ENCODE peak calls at places on chromosome 4, in four cellular contexts. A is CD8-positive, alpha-beta T cell; G is tibial artery; B is fibroblast of villous mesenchyme. O is an unnamed sample.

GRCh38 chr4:69092190-69092589 is 4.1 kb upstream of the UGT2B7 start:
- DNase-seq in A (no peak), G (no peak), B (peak; percentile 65), O (peak; percentile 52)

GRCh38 chr4:41281038-41281634 is 24.4 kb downstream of the UCHL1 start:
- DNase-seq in A (no peak), G (peak; percentile 30), B (peak; percentile 81), O (peak; percentile 69)

GRCh38 chr4:6199344-6199921 is 916 bp downstream of the JAKMIP1 start:
- DNase-seq in A (no peak), G (peak; percentile 6), B (no peak), O (no peak)

GRCh38 chr4:113141901-113142346 is 92.5 kb downstream of the ANK2 start:
- DNase-seq in A (no peak), G (no peak), B (peak; percentile 30), O (peak; percentile 73)

GRCh38 chr4:86218721-86219481 is 141.0 kb downstream of the MAPK10 start:
- DNase-seq in A (no peak), G (no peak), B (peak; percentile 62), O (peak; percentile 23)

GRCh38 chr4:8538703-8539567 is 41.3 kb upstream of the GPR78 start:
- DNase-seq in A (no peak), G (no peak), B (no peak), O (peak; percentile 56)

GRCh38 chr4:79528241-79528706 is 120.2 kb upstream of the GK2 start:
- DNase-seq in A (no peak), G (no peak), B (peak; percentile 2), O (no peak)

GRCh38 chr4:173656898-173657297 is 126.9 kb upstream of the HAND2 start:
- DNase-seq in A (no peak), G (no peak), B (no peak), O (no peak)

GRCh38 chr4:164761746-164762275 is 7.9 kb downstream of the SMIM31 start:
- DNase-seq in A (no peak), G (no peak), B (no peak), O (no peak)

GRCh38 chr4:128847074-128847724 is 37.7 kb downstream of the JADE1 start:
- DNase-seq in A (no peak), G (no peak), B (no peak), O (no peak)

GRCh38 chr4:169270156-169270809 is 473 bp downstream of the SH3RF1 start:
- DNase-seq in A (no peak), G (peak; percentile 53), B (peak; percentile 50), O (no peak)

GRCh38 chr4:26171953-26172352 is 148.9 kb upstream of the RBPJ start:
- DNase-seq in A (no peak), G (no peak), B (peak; percentile 93), O (peak; percentile 50)

GRCh38 chr4:66187175-66187720 is 517.0 kb upstream of the EPHA5 start:
- DNase-seq in A (no peak), G (no peak), B (no peak), O (no peak)

GRCh38 chr4:10117424-10118354 is 1.1 kb upstream of the WDR1 start:
- DNase-seq in A (peak; percentile 54), G (no peak), B (peak; percentile 45), O (no peak)

GRCh38 chr4:120004054-120004453 is 62.6 kb downstream of the MAD2L1 start:
- DNase-seq in A (no peak), G (no peak), B (no peak), O (no peak)

GRCh38 chr4:93409035-93409434 is 419.5 kb upstream of the ATOH1 start:
- DNase-seq in A (no peak), G (no peak), B (no peak), O (no peak)

GRCh38 chr4:100852326-100852725 is 334.5 kb upstream of the EMCN start:
- DNase-seq in A (no peak), G (no peak), B (no peak), O (no peak)

GRCh38 chr4:78937837-78938236 is 1.4 kb downstream of the PAQR3 start:
- DNase-seq in A (no peak), G (no peak), B (no peak), O (no peak)

GRCh38 chr4:25160714-25161598 is 707 bp upstream of the SEPSECS start:
- DNase-seq in A (no peak), G (peak; percentile 27), B (peak; percentile 21), O (no peak)

GRCh38 chr4:147760176-147760575 is 28.3 kb downstream of the ARHGAP10 start:
- DNase-seq in A (no peak), G (no peak), B (no peak), O (no peak)

GRCh38 chr4:102477657-102478056 is 23.5 kb upstream of the NFKB1 start:
- DNase-seq in A (no peak), G (no peak), B (peak; percentile 60), O (no peak)

GRCh38 chr4:100421356-100421978 is 96.4 kb downstream of the EMCN start:
- DNase-seq in A (no peak), G (no peak), B (peak; percentile 26), O (peak; percentile 10)

GRCh38 chr4:140595065-140595464 is 26.3 kb upstream of the UCP1 start:
- DNase-seq in A (no peak), G (no peak), B (peak; percentile 18), O (no peak)

GRCh38 chr4:188976644-188977115 is 837.4 kb downstream of the TRIML1 start:
- DNase-seq in A (no peak), G (no peak), B (peak; percentile 80), O (peak; percentile 28)

GRCh38 chr4:186953601-186954260 is 230.1 kb upstream of the FAT1 start:
- DNase-seq in A (no peak), G (peak; percentile 49), B (no peak), O (no peak)

GRCh38 chr4:140135529-140136021 is 18.4 kb downstream of the MAML3 start:
- DNase-seq in A (no peak), G (no peak), B (peak; percentile 71), O (no peak)

GRCh38 chr4:40842318-40842717 is 92.6 kb downstream of the NSUN7 start:
- DNase-seq in A (no peak), G (no peak), B (no peak), O (no peak)

GRCh38 chr4:118823471-118823870 is 12.5 kb downstream of the SEC24D start:
- DNase-seq in A (no peak), G (no peak), B (no peak), O (no peak)

GRCh38 chr4:106245176-106245575 is 70.8 kb downstream of the TBCK start:
- DNase-seq in A (no peak), G (no peak), B (no peak), O (no peak)

GRCh38 chr4:184804621-184805020 is 21.1 kb downstream of the ACSL1 start:
- DNase-seq in A (no peak), G (no peak), B (no peak), O (no peak)

GRCh38 chr4:163607292-163607691 is 112.8 kb downstream of the TMA16 start:
- DNase-seq in A (no peak), G (no peak), B (no peak), O (no peak)

GRCh38 chr4:9904976-9905587 is 116.2 kb downstream of the SLC2A9 start:
- DNase-seq in A (no peak), G (no peak), B (no peak), O (no peak)

GRCh38 chr4:15753786-15754185 is 24.3 kb upstream of the CD38 start:
- DNase-seq in A (no peak), G (no peak), B (peak; percentile 51), O (peak; percentile 65)

GRCh38 chr4:168483786-168484185 is 3.5 kb upstream of the DDX60L start:
- DNase-seq in A (no peak), G (no peak), B (no peak), O (no peak)

GRCh38 chr4:110636231-110636676 is 13.4 kb upstream of the PITX2 start:
- DNase-seq in A (no peak), G (no peak), B (peak; percentile 54), O (no peak)

GRCh38 chr4:138509346-138509745 is 267.2 kb upstream of the SLC7A11 start:
- DNase-seq in A (no peak), G (no peak), B (no peak), O (no peak)

GRCh38 chr4:54159543-54159942 is 59.6 kb downstream of the GSX2 start:
- DNase-seq in A (no peak), G (no peak), B (no peak), O (no peak)

GRCh38 chr4:54165011-54165410 is 64.1 kb upstream of the PDGFRA start:
- DNase-seq in A (no peak), G (no peak), B (no peak), O (no peak)

GRCh38 chr4:54169176-54169575 is 59.9 kb upstream of the PDGFRA start:
- DNase-seq in A (no peak), G (no peak), B (peak; percentile 40), O (peak; percentile 2)

GRCh38 chr4:54167508-54167907 is 61.6 kb upstream of the PDGFRA start:
- DNase-seq in A (no peak), G (no peak), B (no peak), O (no peak)

GRCh38 chr4:54165438-54165837 is 63.7 kb upstream of the PDGFRA start:
- DNase-seq in A (no peak), G (no peak), B (peak; percentile 71), O (peak; percentile 88)
- TF ChIP-seq CTCF in A (no peak), G (no peak), B (no peak), O (no peak)

GRCh38 chr4:153747406-153747805 is 12.4 kb downstream of the RNF175 start:
- DNase-seq in A (no peak), G (no peak), B (no peak), O (no peak)
- H3K4me3 ChIP-seq in A (no peak overlapping the region), G (no peak overlapping the region), B (no peak overlapping the region), O (no peak overlapping the region)

GRCh38 chr4:1297456-1298325 is 8.0 kb downstream of the MAEA start:
- DNase-seq in A (no peak), G (no peak), B (no peak), O (no peak)
- TF ChIP-seq CTCF in A (no peak), G (no peak), B (no peak), O (no peak)

DNA sequence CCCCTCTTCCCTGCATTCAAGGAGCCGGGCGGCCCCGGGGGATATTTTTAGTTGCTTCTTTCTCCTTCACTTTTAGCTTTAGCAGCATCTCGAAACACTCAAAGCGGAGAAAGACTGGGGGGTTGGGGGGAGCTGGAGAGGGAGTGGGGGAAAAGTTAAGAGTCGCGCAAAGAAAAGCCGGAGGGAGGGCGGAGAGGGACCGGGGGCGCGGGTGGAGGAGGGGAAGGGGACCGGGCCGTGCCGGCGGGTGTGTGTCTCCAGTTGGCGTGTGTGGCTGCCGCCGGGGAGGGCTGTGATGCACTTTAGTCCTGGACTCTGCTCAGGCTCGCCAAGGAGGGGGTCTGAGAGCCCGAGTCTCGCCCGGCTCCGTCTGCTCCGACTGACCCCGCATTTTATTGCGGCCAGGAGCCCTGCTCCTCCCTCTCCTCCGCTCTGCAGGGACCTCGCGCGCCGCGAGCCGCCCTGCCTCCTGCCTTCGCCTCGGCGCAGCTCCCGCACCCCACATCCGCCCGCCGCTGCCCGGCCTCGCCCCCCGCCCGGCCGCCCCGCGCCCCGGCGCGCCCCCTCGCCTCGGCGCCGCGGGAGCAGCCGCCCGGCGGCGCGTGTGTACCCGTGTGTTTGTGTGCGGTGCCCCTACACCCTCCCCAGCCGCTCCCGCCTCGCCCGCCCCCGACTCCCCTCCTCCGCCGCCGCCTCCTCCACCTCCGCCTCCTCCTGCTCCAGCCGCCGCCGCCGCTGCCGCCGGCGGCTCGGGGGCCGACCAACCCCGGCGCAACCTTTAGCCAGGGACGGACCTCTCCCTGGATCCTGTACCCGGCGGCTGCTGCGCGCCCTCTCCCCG is 1.4 kb downstream of the ZNF827 start:
- DNase-seq in A (peak; percentile 49), G (peak; percentile 57), B (peak; percentile 61), O (peak; percentile 73)
- H3K4me3 ChIP-seq in A (peak overlapping the region; percentile 91), G (peak overlapping the region; percentile 95), B (peak overlapping the region; percentile 80), O (peak overlapping the region; percentile 89)

O was measured in brain microvascular endothelial cell.